ENCODE peak calls at places on chromosome 14, in seven cellular contexts. S is AML-193; V is NCI-H187 treated with DMSO at 0.1 percent for 48 hours; Y is tibial artery; L is effector CD4-positive, alpha-beta T cell; T is ELR; E is BE2C. G is an unnamed sample.

GRCh38 chr14:32019271-32019670 is 57.8 kb upstream of the ARHGAP5 start:
- DNase-seq in V (no peak), L (no peak), T (no peak), S (no peak), E (no peak), Y (no peak), G (no peak)

GRCh38 chr14:90842726-90843125 is 26.5 kb upstream of the TTC7B start:
- DNase-seq in T (no peak), L (no peak), E (no peak), Y (no peak), S (no peak), V (no peak), G (no peak)

GRCh38 chr14:65251213-65251612 is 148.9 kb upstream of the MAX start:
- DNase-seq in V (no peak), L (no peak), E (no peak), S (no peak), Y (peak), T (peak), G (no peak)

GRCh38 chr14:67722293-67722692 is 20.6 kb downstream of the RDH12 start:
- DNase-seq in L (no peak), S (no peak), E (peak), V (no peak), T (peak), Y (peak), G (no peak)

GRCh38 chr14:68981539-68981976 is 2.5 kb upstream of the ACTN1 start:
- DNase-seq in V (no peak), S (no peak), L (no peak), E (no peak), T (peak), Y (no peak), G (no peak)

GRCh38 chr14:88352299-88353097 is 29.4 kb upstream of the KCNK10 start:
- DNase-seq in Y (no peak), S (no peak), L (no peak), T (peak), E (no peak), V (peak), G (peak)

GRCh38 chr14:71103662-71104484 is 196.6 kb downstream of the PCNX1 start:
- DNase-seq in L (no peak), E (peak), T (peak), Y (no peak), S (peak), V (peak), G (peak)

GRCh38 chr14:82537831-82538230 is 1004.2 kb upstream of the SEL1L start:
- DNase-seq in L (no peak), Y (no peak), E (no peak), T (no peak), S (no peak), V (no peak), G (no peak)

GRCh38 chr14:73829526-73830431 is 21.9 kb upstream of the PTGR2 start:
- DNase-seq in E (no peak), L (no peak), S (peak), T (peak), Y (no peak), V (no peak), G (no peak)

G was measured in NCI-H1436 treated with DMSO at 0.1 percent for 48 hours.